ENCODE peak calls at places on chromosome 10, in nine cellular contexts. One of them, this sample, is unnamed. For H3K36me3, the result is how much of the 10 kb centered on the place peaks cover.

GRCh38 chr10:110811791-110812581 is 59.7 kb upstream of the PDCD4 start:
- DNase-seq in IMR-90: no peak
- DNase-seq in MM.1S: no peak
- DNase-seq in fibroblast of lung: no peak
- DNase-seq in neuronal stem cell: no peak
- DNase-seq in Karpas-422: no peak
- DNase-seq in endothelial cell of umbilical vein: no peak
- DNase-seq in SK-N-SH: no peak
- DNase-seq in adipocyte: no peak
- DNase-seq in this sample: no peak

GRCh38 chr10:17228081-17229015 is at the start of gene VIM:
- DNase-seq in endothelial cell of umbilical vein: peak
- DNase-seq in fibroblast of lung: peak
- DNase-seq in SK-N-SH: peak
- DNase-seq in Karpas-422: peak
- DNase-seq in neuronal stem cell: peak
- DNase-seq in MM.1S: peak
- DNase-seq in IMR-90: peak
- DNase-seq in adipocyte: peak
- DNase-seq in this sample: peak

GRCh38 chr10:3192856-3193635 is 20.5 kb upstream of the PITRM1 start:
- DNase-seq in IMR-90: peak
- DNase-seq in MM.1S: peak
- DNase-seq in SK-N-SH: peak
- DNase-seq in Karpas-422: peak
- DNase-seq in neuronal stem cell: peak
- DNase-seq in fibroblast of lung: peak
- DNase-seq in endothelial cell of umbilical vein: peak
- DNase-seq in adipocyte: peak
- DNase-seq in this sample: peak

GRCh38 chr10:34477229-34477628 is 337.9 kb downstream of the PARD3 start:
- DNase-seq in adipocyte: no peak
- DNase-seq in Karpas-422: no peak
- DNase-seq in endothelial cell of umbilical vein: no peak
- DNase-seq in neuronal stem cell: no peak
- DNase-seq in fibroblast of lung: no peak
- DNase-seq in SK-N-SH: no peak
- DNase-seq in IMR-90: no peak
- DNase-seq in MM.1S: no peak
- DNase-seq in this sample: no peak

GRCh38 chr10:60934215-60935175 is 9.5 kb downstream of the RHOBTB1 start:
- DNase-seq in SK-N-SH: no peak
- DNase-seq in fibroblast of lung: no peak
- DNase-seq in Karpas-422: no peak
- DNase-seq in IMR-90: no peak
- DNase-seq in adipocyte: no peak
- DNase-seq in MM.1S: no peak
- DNase-seq in endothelial cell of umbilical vein: no peak
- DNase-seq in neuronal stem cell: no peak
- DNase-seq in this sample: no peak

GRCh38 chr10:30215131-30215530 is 133.9 kb downstream of the MTPAP start:
- DNase-seq in neuronal stem cell: no peak
- DNase-seq in IMR-90: peak
- DNase-seq in fibroblast of lung: peak
- DNase-seq in endothelial cell of umbilical vein: no peak
- DNase-seq in adipocyte: peak
- DNase-seq in MM.1S: no peak
- DNase-seq in Karpas-422: no peak
- DNase-seq in SK-N-SH: no peak
- DNase-seq in this sample: peak

GRCh38 chr10:74753295-74754211 is 72.8 kb upstream of the KAT6B start:
- DNase-seq in MM.1S: no peak
- DNase-seq in neuronal stem cell: no peak
- DNase-seq in endothelial cell of umbilical vein: no peak
- DNase-seq in fibroblast of lung: peak
- DNase-seq in IMR-90: peak
- DNase-seq in SK-N-SH: no peak
- DNase-seq in Karpas-422: no peak
- DNase-seq in adipocyte: peak
- DNase-seq in this sample: peak

GRCh38 chr10:101834341-101834740 is 9.3 kb downstream of the KCNIP2 start:
- DNase-seq in endothelial cell of umbilical vein: no peak
- DNase-seq in adipocyte: no peak
- DNase-seq in SK-N-SH: no peak
- DNase-seq in MM.1S: no peak
- DNase-seq in IMR-90: no peak
- DNase-seq in fibroblast of lung: no peak
- DNase-seq in neuronal stem cell: no peak
- DNase-seq in Karpas-422: no peak
- DNase-seq in this sample: no peak

GRCh38 chr10:63593576-63593975 is 72.4 kb downstream of the REEP3 start:
- DNase-seq in neuronal stem cell: no peak
- DNase-seq in IMR-90: peak
- DNase-seq in fibroblast of lung: peak
- DNase-seq in SK-N-SH: no peak
- DNase-seq in Karpas-422: no peak
- DNase-seq in adipocyte: no peak
- DNase-seq in MM.1S: no peak
- DNase-seq in endothelial cell of umbilical vein: no peak
- DNase-seq in this sample: peak

GRCh38 chr10:31018977-31019376 is 12.7 kb downstream of the ZNF438 start:
- DNase-seq in IMR-90: no peak
- DNase-seq in SK-N-SH: no peak
- DNase-seq in Karpas-422: no peak
- DNase-seq in adipocyte: no peak
- DNase-seq in neuronal stem cell: no peak
- DNase-seq in fibroblast of lung: no peak
- DNase-seq in endothelial cell of umbilical vein: no peak
- DNase-seq in MM.1S: no peak
- DNase-seq in this sample: no peak

GRCh38 chr10:68208424-68209042 is 23.4 kb downstream of the ATOH7 start:
- DNase-seq in SK-N-SH: peak
- DNase-seq in MM.1S: peak
- DNase-seq in Karpas-422: peak
- DNase-seq in IMR-90: peak
- DNase-seq in fibroblast of lung: peak
- DNase-seq in endothelial cell of umbilical vein: peak
- DNase-seq in neuronal stem cell: peak
- DNase-seq in adipocyte: peak
- DNase-seq in this sample: peak

GRCh38 chr10:62626817-62627216 is 177.7 kb upstream of the ADO start:
- DNase-seq in endothelial cell of umbilical vein: no peak
- DNase-seq in Karpas-422: no peak
- DNase-seq in SK-N-SH: no peak
- DNase-seq in IMR-90: peak
- DNase-seq in fibroblast of lung: peak
- DNase-seq in neuronal stem cell: no peak
- DNase-seq in MM.1S: no peak
- DNase-seq in adipocyte: peak
- DNase-seq in this sample: peak

GRCh38 chr10:68562666-68563522 is 2.8 kb downstream of the TET1 start:
- DNase-seq in adipocyte: peak
- DNase-seq in neuronal stem cell: no peak
- DNase-seq in Karpas-422: peak
- DNase-seq in IMR-90: peak
- DNase-seq in SK-N-SH: peak
- DNase-seq in endothelial cell of umbilical vein: no peak
- DNase-seq in fibroblast of lung: peak
- DNase-seq in MM.1S: peak
- DNase-seq in this sample: peak

GRCh38 chr10:102118867-102119266 is 1.3 kb downstream of the LDB1 start:
- DNase-seq in MM.1S: no peak
- DNase-seq in neuronal stem cell: no peak
- DNase-seq in Karpas-422: peak
- DNase-seq in fibroblast of lung: peak
- DNase-seq in adipocyte: peak
- DNase-seq in endothelial cell of umbilical vein: peak
- DNase-seq in SK-N-SH: no peak
- DNase-seq in IMR-90: peak
- DNase-seq in this sample: no peak

GRCh38 chr10:89398003-89398749 is 5.8 kb downstream of the IFIT1 start:
- DNase-seq in endothelial cell of umbilical vein: peak
- DNase-seq in MM.1S: no peak
- DNase-seq in IMR-90: peak
- DNase-seq in fibroblast of lung: no peak
- DNase-seq in neuronal stem cell: no peak
- DNase-seq in Karpas-422: no peak
- DNase-seq in SK-N-SH: no peak
- DNase-seq in adipocyte: peak
- DNase-seq in this sample: no peak

GRCh38 chr10:9189448-9189847 is 1135.0 kb downstream of the GATA3 start:
- DNase-seq in SK-N-SH: no peak
- DNase-seq in IMR-90: no peak
- DNase-seq in endothelial cell of umbilical vein: no peak
- DNase-seq in Karpas-422: no peak
- DNase-seq in fibroblast of lung: no peak
- DNase-seq in adipocyte: no peak
- DNase-seq in MM.1S: no peak
- DNase-seq in neuronal stem cell: no peak
- DNase-seq in this sample: no peak

GRCh38 chr10:103691723-103692380 is 163.5 kb downstream of the SH3PXD2A start:
- DNase-seq in adipocyte: no peak
- DNase-seq in SK-N-SH: no peak
- DNase-seq in MM.1S: peak
- DNase-seq in IMR-90: peak
- DNase-seq in endothelial cell of umbilical vein: no peak
- DNase-seq in Karpas-422: peak
- DNase-seq in neuronal stem cell: no peak
- DNase-seq in fibroblast of lung: no peak
- DNase-seq in this sample: no peak

GRCh38 chr10:129031233-129032150 is 435.5 kb upstream of the MGMT start:
- DNase-seq in neuronal stem cell: peak
- DNase-seq in SK-N-SH: peak
- DNase-seq in endothelial cell of umbilical vein: peak
- DNase-seq in Karpas-422: peak
- DNase-seq in MM.1S: peak
- DNase-seq in IMR-90: peak
- DNase-seq in adipocyte: peak
- DNase-seq in fibroblast of lung: peak
- DNase-seq in this sample: no peak

GRCh38 chr10:5033061-5033770 is 29.6 kb upstream of the AKR1C2 start:
- DNase-seq in Karpas-422: no peak
- DNase-seq in neuronal stem cell: no peak
- DNase-seq in endothelial cell of umbilical vein: no peak
- DNase-seq in adipocyte: peak
- DNase-seq in SK-N-SH: no peak
- DNase-seq in fibroblast of lung: peak
- DNase-seq in MM.1S: no peak
- DNase-seq in IMR-90: peak
- DNase-seq in this sample: peak

GRCh38 chr10:112461029-112461887 is 14.2 kb downstream of the VTI1A start:
- DNase-seq in IMR-90: peak
- DNase-seq in adipocyte: peak
- DNase-seq in MM.1S: no peak
- DNase-seq in endothelial cell of umbilical vein: peak
- DNase-seq in Karpas-422: no peak
- DNase-seq in SK-N-SH: no peak
- DNase-seq in neuronal stem cell: no peak
- DNase-seq in fibroblast of lung: peak
- DNase-seq in this sample: peak
- H3K9ac ChIP-seq in IMR-90: no peak
- H3K9ac ChIP-seq in adipocyte: no peak
- H3K9ac ChIP-seq in MM.1S: no peak
- H3K9ac ChIP-seq in endothelial cell of umbilical vein: no peak
- H3K9ac ChIP-seq in Karpas-422: no peak
- H3K9ac ChIP-seq in SK-N-SH: no peak
- H3K9ac ChIP-seq in neuronal stem cell: no peak
- H3K9ac ChIP-seq in fibroblast of lung: no peak
- H3K9ac ChIP-seq in this sample: peak

GRCh38 chr10:117721883-117722282 is 179.3 kb downstream of the EMX2 start:
- DNase-seq in IMR-90: no peak
- DNase-seq in endothelial cell of umbilical vein: no peak
- DNase-seq in Karpas-422: no peak
- DNase-seq in fibroblast of lung: no peak
- DNase-seq in SK-N-SH: no peak
- DNase-seq in MM.1S: no peak
- DNase-seq in adipocyte: no peak
- DNase-seq in neuronal stem cell: no peak
- DNase-seq in this sample: no peak
- H3K4me3 ChIP-seq in IMR-90: no peak
- H3K4me3 ChIP-seq in endothelial cell of umbilical vein: no peak
- H3K4me3 ChIP-seq in Karpas-422: no peak
- H3K4me3 ChIP-seq in fibroblast of lung: no peak
- H3K4me3 ChIP-seq in SK-N-SH: no peak
- H3K4me3 ChIP-seq in MM.1S: no peak
- H3K4me3 ChIP-seq in adipocyte: no peak
- H3K4me3 ChIP-seq in neuronal stem cell: no peak
- H3K4me3 ChIP-seq in this sample: no peak

GRCh38 chr10:79208251-79208983 is 138.9 kb upstream of the PPIF start:
- DNase-seq in endothelial cell of umbilical vein: no peak
- DNase-seq in MM.1S: no peak
- DNase-seq in neuronal stem cell: no peak
- DNase-seq in SK-N-SH: no peak
- DNase-seq in IMR-90: no peak
- DNase-seq in Karpas-422: no peak
- DNase-seq in adipocyte: no peak
- DNase-seq in fibroblast of lung: no peak
- DNase-seq in this sample: no peak
- H3K36me3 ChIP-seq in endothelial cell of umbilical vein: under half
- H3K36me3 ChIP-seq in MM.1S: under half
- H3K36me3 ChIP-seq in neuronal stem cell: half or more
- H3K36me3 ChIP-seq in SK-N-SH: under half
- H3K36me3 ChIP-seq in IMR-90: half or more
- H3K36me3 ChIP-seq in Karpas-422: under half
- H3K36me3 ChIP-seq in adipocyte: half or more
- H3K36me3 ChIP-seq in fibroblast of lung: under half
- H3K36me3 ChIP-seq in this sample: under half

DNA sequence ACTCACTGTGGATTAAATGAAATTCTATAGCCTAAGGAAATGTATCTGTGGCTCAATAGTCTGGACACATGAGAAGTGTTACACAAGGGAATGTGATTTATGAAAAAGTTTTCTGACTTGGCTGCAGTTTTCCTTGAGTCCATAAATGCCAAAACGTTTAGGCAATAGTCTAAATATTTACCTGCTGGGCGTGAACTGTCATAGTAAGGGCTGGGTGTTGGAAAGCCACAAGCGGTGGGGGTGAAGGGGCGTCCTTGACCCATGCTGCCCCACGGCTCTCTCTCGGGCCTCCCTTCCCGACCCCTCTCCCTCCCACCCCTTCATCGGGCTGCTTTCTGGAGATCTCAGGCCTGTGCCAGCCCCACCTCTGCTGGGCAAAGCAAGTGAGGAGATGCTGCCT is 223.7 kb downstream of the BUB3 start:
- DNase-seq in MM.1S: no peak
- DNase-seq in IMR-90: no peak
- DNase-seq in adipocyte: no peak
- DNase-seq in Karpas-422: no peak
- DNase-seq in fibroblast of lung: no peak
- DNase-seq in neuronal stem cell: no peak
- DNase-seq in SK-N-SH: no peak
- DNase-seq in endothelial cell of umbilical vein: no peak
- DNase-seq in this sample: no peak
- H3K9ac ChIP-seq in MM.1S: no peak
- H3K9ac ChIP-seq in IMR-90: no peak
- H3K9ac ChIP-seq in adipocyte: no peak
- H3K9ac ChIP-seq in Karpas-422: no peak
- H3K9ac ChIP-seq in fibroblast of lung: no peak
- H3K9ac ChIP-seq in neuronal stem cell: no peak
- H3K9ac ChIP-seq in SK-N-SH: no peak
- H3K9ac ChIP-seq in endothelial cell of umbilical vein: no peak
- H3K9ac ChIP-seq in this sample: no peak

GRCh38 chr10:1654811-1655356 is 82.4 kb downstream of the ADARB2 start:
- DNase-seq in adipocyte: no peak
- DNase-seq in MM.1S: no peak
- DNase-seq in IMR-90: no peak
- DNase-seq in SK-N-SH: no peak
- DNase-seq in endothelial cell of umbilical vein: no peak
- DNase-seq in Karpas-422: no peak
- DNase-seq in fibroblast of lung: no peak
- DNase-seq in neuronal stem cell: no peak
- DNase-seq in this sample: no peak
- H3K4me3 ChIP-seq in adipocyte: no peak
- H3K4me3 ChIP-seq in MM.1S: no peak
- H3K4me3 ChIP-seq in IMR-90: no peak
- H3K4me3 ChIP-seq in SK-N-SH: no peak
- H3K4me3 ChIP-seq in endothelial cell of umbilical vein: no peak
- H3K4me3 ChIP-seq in Karpas-422: no peak
- H3K4me3 ChIP-seq in fibroblast of lung: no peak
- H3K4me3 ChIP-seq in neuronal stem cell: no peak
- H3K4me3 ChIP-seq in this sample: no peak